ENCODE peak calls at places on chromosomes 6 and 20, in six cellular contexts. V is pancreas; R is PC-3; T is CD8-positive, alpha-beta memory T cell; N is ovary; Y is hepatocyte. Z is an unnamed sample. For H3K4me1, the result is how much of the 10 kb centered on the place peaks cover.

GRCh38 chr6:30818426-30818841 is 65.9 kb upstream of the DDR1 start:
- DNase-seq in R (peak), T (no peak), V (no peak), N (no peak), Y (peak), Z (no peak)

GRCh38 chr6:3721810-3722209 is 29.7 kb downstream of the PXDC1 start:
- DNase-seq in R (no peak), V (no peak), Y (no peak), T (no peak), N (no peak), Z (no peak)

GRCh38 chr6:42963855-42964605 is 3.5 kb downstream of the GNMT start:
- DNase-seq in T (no peak), Y (peak), V (peak), R (peak), N (no peak), Z (no peak)

GRCh38 chr6:136524936-136525413 is 25.2 kb downstream of the MAP7 start:
- DNase-seq in T (no peak), V (no peak), R (no peak), N (no peak), Y (no peak), Z (no peak)

GRCh38 chr6:26493258-26493657 is 6.8 kb upstream of the BTN1A1 start:
- DNase-seq in R (peak), T (no peak), V (no peak), N (no peak), Y (no peak), Z (no peak)

GRCh38 chr6:117989086-117989485 is 82.0 kb downstream of the SLC35F1 start:
- DNase-seq in T (no peak), V (no peak), Y (no peak), R (no peak), N (no peak), Z (no peak)

GRCh38 chr20:63087236-63087871 is 80.6 kb upstream of the BHLHE23 start:
- DNase-seq in V (peak), Y (no peak), T (no peak), N (no peak), R (no peak), Z (peak)

GRCh38 chr6:143187173-143187908 is 126.7 kb downstream of the AIG1 start:
- DNase-seq in T (no peak), N (peak), R (peak), Y (no peak), V (no peak), Z (peak)

GRCh38 chr6:11869656-11870340 is 91.2 kb upstream of the ADTRP start:
- DNase-seq in N (peak), R (peak), V (peak), T (no peak), Y (no peak), Z (peak)

GRCh38 chr20:54794874-54795273 is 319.5 kb downstream of the DOK5 start:
- DNase-seq in N (no peak), Y (no peak), R (no peak), T (no peak), V (no peak), Z (no peak)

GRCh38 chr6:116280161-116280959 is 630 bp upstream of the TSPYL1 start:
- DNase-seq in Y (no peak), N (no peak), V (no peak), T (no peak), R (no peak), Z (no peak)

GRCh38 chr20:23884771-23885162 is 5.2 kb upstream of the CST5 start:
- DNase-seq in N (no peak), T (no peak), R (no peak), Y (no peak), V (no peak), Z (no peak)

GRCh38 chr20:49140411-49140810 is 47.7 kb downstream of the STAU1 start:
- DNase-seq in T (no peak), Y (no peak), R (no peak), N (no peak), V (no peak), Z (no peak)

GRCh38 chr20:37914672-37915433 is 11.9 kb downstream of the VSTM2L start:
- DNase-seq in T (no peak), N (no peak), R (no peak), Y (peak), V (peak), Z (no peak)

GRCh38 chr6:143196525-143197225 is 136.0 kb downstream of the AIG1 start:
- DNase-seq in N (no peak), T (no peak), R (no peak), Y (no peak), V (no peak), Z (no peak)

GRCh38 chr6:135851442-135852271 is at the start of gene PDE7B:
- DNase-seq in N (peak), Y (peak), T (no peak), V (peak), R (peak), Z (peak)

GRCh38 chr20:1673424-1673823 is 15.8 kb upstream of the SIRPG start:
- DNase-seq in R (no peak), N (no peak), Y (no peak), V (no peak), T (no peak), Z (no peak)

GRCh38 chr6:21748343-21749063 is 155.0 kb downstream of the SOX4 start:
- DNase-seq in V (no peak), Y (no peak), T (no peak), R (peak), N (no peak), Z (no peak)

GRCh38 chr20:59805786-59806577 is 127.5 kb downstream of the SYCP2 start:
- DNase-seq in V (no peak), Y (no peak), T (no peak), R (no peak), N (no peak), Z (no peak)

GRCh38 chr6:33710296-33711121 is 991 bp downstream of the UQCC2 start:
- DNase-seq in N (no peak), R (no peak), Y (peak), V (no peak), T (no peak), Z (no peak)

GRCh38 chr6:16712931-16713484 is 48.3 kb downstream of the ATXN1 start:
- DNase-seq in R (peak), T (no peak), V (no peak), N (no peak), Y (peak), Z (no peak)

GRCh38 chr20:35823937-35824336 is 52.1 kb downstream of the PHF20 start:
- DNase-seq in R (no peak), V (no peak), Y (no peak), T (no peak), N (no peak), Z (no peak)
- H3K4me1 ChIP-seq in R (under half), V (under half), Y (under half), T (under half), N (under half), Z (under half)

DNA sequence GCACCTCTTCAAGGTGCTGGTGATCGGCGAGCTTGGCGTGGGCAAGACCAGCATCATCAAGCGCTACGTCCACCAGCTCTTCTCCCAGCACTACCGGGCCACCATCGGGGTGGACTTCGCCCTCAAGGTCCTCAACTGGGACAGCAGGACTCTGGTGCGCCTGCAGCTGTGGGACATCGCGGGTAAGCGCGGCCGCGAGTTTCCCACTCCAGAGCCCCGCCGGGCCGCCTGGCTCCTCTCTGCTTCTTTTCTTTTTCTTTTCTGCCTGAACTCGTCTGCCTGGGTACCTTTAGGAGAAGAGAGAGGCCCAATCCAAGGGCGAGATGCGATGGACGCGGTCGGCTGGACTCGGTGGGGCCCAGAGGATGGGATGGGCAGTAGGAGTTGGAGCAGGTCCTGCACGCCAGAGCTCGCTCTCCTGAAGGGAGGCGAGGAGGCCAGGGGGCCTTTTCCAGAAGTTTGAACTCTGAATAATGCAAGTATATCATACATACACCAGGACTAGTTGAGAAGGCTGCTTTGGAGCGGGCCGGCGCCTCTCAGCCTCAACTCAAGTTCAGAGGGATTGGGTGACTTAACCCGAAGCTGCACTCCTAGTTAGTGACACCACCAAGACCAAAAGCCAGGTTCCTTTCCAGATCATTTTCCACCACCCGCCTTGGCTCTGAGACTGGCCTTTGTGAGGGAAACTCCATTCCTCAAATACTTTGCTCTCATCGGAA is 468 bp downstream of the RAB32 start:
- DNase-seq in T (no peak), V (peak), Y (peak), R (peak), N (peak), Z (peak)
- H3K27ac ChIP-seq in T (peak), V (peak), Y (peak), R (peak), N (peak), Z (peak)

GRCh38 chr20:50655325-50655880 is 35.9 kb downstream of the RIPOR3 start:
- DNase-seq in N (peak), R (no peak), T (no peak), V (no peak), Y (peak), Z (peak)
- H3K4me3 ChIP-seq in N (peak), R (no peak), T (no peak), V (no peak), Y (no peak), Z (no peak)

GRCh38 chr6:107806675-107807074 is 17.4 kb downstream of the SCML4 start:
- DNase-seq in R (no peak), T (no peak), Y (no peak), V (no peak), N (no peak), Z (no peak)
- H3K4me1 ChIP-seq in R (under half), T (under half), Y (under half), V (under half), N (under half), Z (under half)

GRCh38 chr20:50747275-50747674 is 15.9 kb downstream of the PARD6B start:
- DNase-seq in Y (no peak), N (no peak), R (no peak), T (no peak), V (no peak), Z (no peak)

GRCh38 chr20:50743087-50743486 is 11.7 kb downstream of the PARD6B start:
- DNase-seq in Y (no peak), T (no peak), R (no peak), N (no peak), V (no peak), Z (no peak)

GRCh38 chr20:50745634-50746137 is 14.3 kb downstream of the PARD6B start:
- DNase-seq in Y (no peak), T (no peak), N (no peak), V (no peak), R (peak), Z (no peak)

GRCh38 chr20:50744143-50744792 is 12.9 kb downstream of the PARD6B start:
- DNase-seq in R (peak), V (no peak), N (peak), T (no peak), Y (peak), Z (peak)

GRCh38 chr20:50746138-50746940 is 15.0 kb downstream of the PARD6B start:
- DNase-seq in R (no peak), Y (peak), V (no peak), N (no peak), T (no peak), Z (no peak)
- H3K27ac ChIP-seq in R (peak), Y (peak), V (peak), N (peak), T (no peak), Z (no peak)

DNA sequence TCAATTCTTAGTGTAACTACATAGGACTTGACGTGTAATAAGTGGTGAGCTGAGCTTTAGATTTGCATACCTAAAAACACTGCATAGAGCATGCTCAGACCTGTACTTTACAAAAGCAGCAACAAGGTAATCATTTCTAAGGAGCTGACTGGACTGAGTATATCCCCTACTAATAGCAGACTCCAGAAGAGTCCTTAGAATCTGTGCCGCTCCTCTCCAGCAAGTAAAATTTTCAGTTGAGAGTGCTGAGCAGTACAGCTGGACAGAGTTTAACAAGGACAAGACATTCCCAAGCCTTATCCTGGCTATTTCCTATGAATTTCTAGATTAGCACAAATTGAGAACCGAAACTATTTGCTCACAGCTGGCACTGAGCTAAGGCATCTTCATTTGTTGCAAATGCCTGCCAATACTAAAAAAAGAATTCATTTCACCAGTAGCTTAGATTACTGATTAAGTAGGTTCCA is 26.1 kb upstream of the KLHL31 start:
- DNase-seq in R (no peak), T (no peak), N (no peak), V (no peak), Y (no peak), Z (no peak)
- H3K4me3 ChIP-seq in R (no peak), T (no peak), N (no peak), V (no peak), Y (no peak), Z (no peak)

DNA sequence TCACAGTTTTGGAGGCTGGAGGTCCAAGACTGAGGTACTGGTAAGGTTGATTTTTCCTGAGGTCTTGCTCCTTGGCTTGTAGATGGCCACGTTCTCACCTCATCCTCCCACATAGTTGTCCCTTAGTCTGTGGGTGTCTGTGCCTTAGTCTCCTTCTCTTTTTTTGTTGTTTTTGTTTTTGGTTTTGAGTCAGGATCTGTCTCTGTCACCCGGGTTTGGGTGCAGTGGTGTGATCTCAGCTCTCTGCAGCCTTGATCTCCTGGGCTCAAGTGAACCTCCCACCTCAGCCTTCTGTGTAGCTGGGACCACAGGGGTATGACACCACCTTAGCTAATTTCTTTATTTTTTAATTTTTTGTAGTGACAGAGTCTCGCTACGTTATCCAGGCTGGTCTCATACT is 245.2 kb downstream of the PHACTR1 start:
- DNase-seq in V (no peak), T (no peak), R (no peak), N (no peak), Y (no peak), Z (no peak)
- H3K4me1 ChIP-seq in V (under half), T (under half), R (under half), N (under half), Y (under half), Z (half or more)

GRCh38 chr6:145266432-145267075 is 468.8 kb downstream of the EPM2A start:
- DNase-seq in Y (no peak), N (no peak), V (no peak), R (no peak), T (no peak), Z (no peak)
- H3K27ac ChIP-seq in Y (peak), N (no peak), V (no peak), R (no peak), T (no peak), Z (no peak)

DNA sequence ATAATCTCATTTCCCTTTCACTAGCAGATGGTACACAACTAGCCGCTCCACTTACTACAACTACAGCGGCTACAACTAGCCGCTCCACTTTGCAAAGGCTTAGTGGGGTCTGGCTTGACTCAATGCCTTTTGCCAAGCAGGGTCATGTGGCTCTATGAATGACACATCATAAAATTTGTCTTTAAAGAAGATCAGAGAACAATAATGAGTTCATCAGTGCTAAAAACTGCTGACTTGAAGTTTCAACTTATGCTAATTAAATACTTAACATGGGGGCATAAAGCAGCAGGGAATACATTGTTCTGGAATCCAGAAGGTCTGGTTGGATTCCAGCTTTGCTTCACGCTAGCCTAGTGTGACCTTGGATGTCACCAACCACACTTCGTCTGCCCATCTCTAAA is 2.0 kb upstream of the MICAL1 start:
- DNase-seq in T (no peak), V (no peak), Y (no peak), R (no peak), N (no peak), Z (no peak)
- H3K4me3 ChIP-seq in T (no peak), V (no peak), Y (no peak), R (no peak), N (no peak), Z (no peak)